ENCODE peak calls at places on chromosome 11, in five cellular contexts. One of them, this sample, is unnamed.

GRCh38 chr11:15775797-15776196 is 580.5 kb downstream of the SOX6 start:
- DNase-seq in endothelial cell: no peak
- DNase-seq in fibroblast of mammary gland: no peak
- DNase-seq in LoVo: no peak
- DNase-seq in M059J: no peak
- DNase-seq in this sample: no peak

GRCh38 chr11:9380773-9381172 is 3.7 kb upstream of the IPO7 start:
- DNase-seq in endothelial cell: no peak
- DNase-seq in fibroblast of mammary gland: no peak
- DNase-seq in LoVo: no peak
- DNase-seq in M059J: no peak
- DNase-seq in this sample: no peak

GRCh38 chr11:122045181-122045586 is 70.8 kb downstream of the BLID start:
- DNase-seq in endothelial cell: no peak
- DNase-seq in fibroblast of mammary gland: peak; percentile 82
- DNase-seq in LoVo: no peak
- DNase-seq in M059J: peak; percentile 84
- DNase-seq in this sample: peak; percentile 92

GRCh38 chr11:30440510-30440909 is 117.6 kb downstream of the ARL14EP start:
- DNase-seq in endothelial cell: no peak
- DNase-seq in fibroblast of mammary gland: no peak
- DNase-seq in LoVo: no peak
- DNase-seq in M059J: no peak
- DNase-seq in this sample: no peak

GRCh38 chr11:45554230-45554967 is 111.0 kb downstream of the CHST1 start:
- DNase-seq in endothelial cell: no peak
- DNase-seq in fibroblast of mammary gland: no peak
- DNase-seq in LoVo: no peak
- DNase-seq in M059J: no peak
- DNase-seq in this sample: no peak

GRCh38 chr11:112004389-112004788 is 20.8 kb upstream of the DLAT start:
- DNase-seq in endothelial cell: peak; percentile 53
- DNase-seq in fibroblast of mammary gland: no peak
- DNase-seq in LoVo: no peak
- DNase-seq in M059J: no peak
- DNase-seq in this sample: no peak

GRCh38 chr11:104011031-104011430 is 25.4 kb upstream of the DDI1 start:
- DNase-seq in endothelial cell: no peak
- DNase-seq in fibroblast of mammary gland: peak; percentile 44
- DNase-seq in LoVo: no peak
- DNase-seq in M059J: no peak
- DNase-seq in this sample: peak; percentile 31

GRCh38 chr11:134044514-134045284 is 24.2 kb upstream of the JAM3 start:
- DNase-seq in endothelial cell: no peak
- DNase-seq in fibroblast of mammary gland: no peak
- DNase-seq in LoVo: no peak
- DNase-seq in M059J: no peak
- DNase-seq in this sample: no peak